ENCODE peak calls at places on chromosomes 3 and 15, in seven cellular contexts. T is LoVo, S is Calu3, C is hepatic stellate cell, P is pulmonary artery endothelial cell, N is cardiac muscle cell, H is NCI-H510A. U is an unnamed sample.

GRCh38 chr3:132064114-132064513 is 29.3 kb upstream of the CPNE4 start:
- DNase-seq in T (no peak), S (no peak), C (no peak), P (no peak), N (peak), H (no peak), U (no peak)

GRCh38 chr3:119403201-119403600 is 60.2 kb downstream of the TMEM39A start:
- DNase-seq in T (no peak), S (no peak), C (no peak), P (no peak), N (no peak), H (no peak), U (no peak)

GRCh38 chr3:162760789-162761188 is 1264.2 kb downstream of the OTOL1 start:
- DNase-seq in T (no peak), S (no peak), C (no peak), P (no peak), N (no peak), H (no peak), U (no peak)

GRCh38 chr15:83613716-83614115 is 40.2 kb upstream of the ADAMTSL3 start:
- DNase-seq in T (no peak), S (peak), C (no peak), P (no peak), N (no peak), H (no peak), U (no peak)

GRCh38 chr3:108315767-108316301 is 19.5 kb downstream of the HHLA2 start:
- DNase-seq in T (no peak), S (no peak), C (no peak), P (no peak), N (no peak), H (no peak), U (no peak)

GRCh38 chr3:188212308-188212969 is 58.5 kb downstream of the LPP start:
- DNase-seq in T (peak), S (peak), C (peak), P (no peak), N (peak), H (no peak), U (no peak)

GRCh38 chr15:29066310-29066709 is 180.5 kb downstream of the APBA2 start:
- DNase-seq in T (no peak), S (no peak), C (no peak), P (no peak), N (no peak), H (no peak), U (no peak)

GRCh38 chr3:121431717-121432517 is 113.9 kb downstream of the POLQ start:
- DNase-seq in T (peak), S (peak), C (peak), P (peak), N (no peak), H (no peak), U (peak)

GRCh38 chr3:149751551-149751950 is 738 bp downstream of the COMMD2 start:
- DNase-seq in T (no peak), S (no peak), C (no peak), P (no peak), N (no peak), H (no peak), U (no peak)

GRCh38 chr3:142962175-142962519 is 1.3 kb downstream of the PAQR9 start:
- DNase-seq in T (no peak), S (no peak), C (no peak), P (no peak), N (no peak), H (no peak), U (no peak)

GRCh38 chr3:87771338-87772059 is 287.3 kb downstream of the CGGBP1 start:
- DNase-seq in T (no peak), S (peak), C (peak), P (peak), N (peak), H (no peak), U (no peak)

U was measured in NK-92 treated with Interleukin-12 subunit alpha and Interleukin-12 subunit beta, amount 100 ng/mL, for 24 hours.